ENCODE peak calls at places on chromosomes 4 and X, in five cellular contexts. One of them, this sample, is unnamed.

GRCh38 chrX:115493015-115493414 is 68.0 kb upstream of the PLS3 start:
- DNase-seq in trophoblast cell: no peak
- DNase-seq in H9: no peak
- DNase-seq in H1: no peak
- DNase-seq in neuronal stem cell: no peak
- DNase-seq in this sample: no peak

GRCh38 chr4:61532324-61532723 is 332.2 kb downstream of the ADGRL3 start:
- DNase-seq in trophoblast cell: no peak
- DNase-seq in neuronal stem cell: peak
- DNase-seq in H1: no peak
- DNase-seq in H9: no peak
- DNase-seq in this sample: peak

GRCh38 chr4:186514271-186514950 is 41.0 kb downstream of the MTNR1A start:
- DNase-seq in trophoblast cell: no peak
- DNase-seq in H9: no peak
- DNase-seq in neuronal stem cell: no peak
- DNase-seq in H1: no peak
- DNase-seq in this sample: no peak

GRCh38 chr4:125010776-125011503 is 298.4 kb upstream of the ANKRD50 start:
- DNase-seq in H1: peak
- DNase-seq in neuronal stem cell: no peak
- DNase-seq in trophoblast cell: no peak
- DNase-seq in H9: peak
- DNase-seq in this sample: no peak

GRCh38 chrX:40155617-40156471 is 58.1 kb upstream of the BCOR start:
- DNase-seq in trophoblast cell: no peak
- DNase-seq in H9: no peak
- DNase-seq in H1: no peak
- DNase-seq in neuronal stem cell: no peak
- DNase-seq in this sample: no peak

GRCh38 chr4:77862478-77863216 is at the start of gene MRPL1:
- DNase-seq in neuronal stem cell: peak
- DNase-seq in H1: peak
- DNase-seq in H9: peak
- DNase-seq in trophoblast cell: peak
- DNase-seq in this sample: peak

GRCh38 chr4:151957163-151957562 is 196.4 kb upstream of the GATB start:
- DNase-seq in trophoblast cell: peak
- DNase-seq in neuronal stem cell: peak
- DNase-seq in H1: peak
- DNase-seq in H9: peak
- DNase-seq in this sample: peak

GRCh38 chrX:262391-262909 is 18.7 kb upstream of the PLCXD1 start:
- DNase-seq in H1: no peak
- DNase-seq in neuronal stem cell: no peak
- DNase-seq in H9: no peak
- DNase-seq in trophoblast cell: no peak
- DNase-seq in this sample: no peak

GRCh38 chrX:9824554-9824953 is 38.3 kb downstream of the SHROOM2 start:
- DNase-seq in neuronal stem cell: no peak
- DNase-seq in H1: no peak
- DNase-seq in H9: no peak
- DNase-seq in trophoblast cell: no peak
- DNase-seq in this sample: peak

GRCh38 chrX:131763674-131764073 is 219.8 kb downstream of the OR13H1 start:
- DNase-seq in neuronal stem cell: no peak
- DNase-seq in H1: no peak
- DNase-seq in trophoblast cell: peak
- DNase-seq in H9: no peak
- DNase-seq in this sample: no peak

GRCh38 chr4:46123872-46124755 is at the start of gene GABRG1:
- DNase-seq in neuronal stem cell: peak
- DNase-seq in H9: peak
- DNase-seq in H1: peak
- DNase-seq in trophoblast cell: no peak
- DNase-seq in this sample: no peak

GRCh38 chr4:100369871-100370270 is 148.0 kb downstream of the EMCN start:
- DNase-seq in trophoblast cell: no peak
- DNase-seq in H9: no peak
- DNase-seq in neuronal stem cell: no peak
- DNase-seq in H1: no peak
- DNase-seq in this sample: no peak

GRCh38 chr4:20252656-20253271 is 1.1 kb downstream of the SLIT2 start:
- DNase-seq in trophoblast cell: no peak
- DNase-seq in H9: peak
- DNase-seq in H1: no peak
- DNase-seq in neuronal stem cell: peak
- DNase-seq in this sample: peak

GRCh38 chr4:8100696-8101095 is 57.9 kb downstream of the ABLIM2 start:
- DNase-seq in trophoblast cell: no peak
- DNase-seq in H1: no peak
- DNase-seq in H9: no peak
- DNase-seq in neuronal stem cell: no peak
- DNase-seq in this sample: no peak

GRCh38 chrX:70605352-70605751 is 160.7 kb downstream of the DLG3 start:
- DNase-seq in neuronal stem cell: no peak
- DNase-seq in trophoblast cell: no peak
- DNase-seq in H9: no peak
- DNase-seq in H1: no peak
- DNase-seq in this sample: no peak

GRCh38 chrX:1385251-1385794 is 6.6 kb downstream of the SLC25A6 start:
- DNase-seq in neuronal stem cell: no peak
- DNase-seq in H1: no peak
- DNase-seq in H9: no peak
- DNase-seq in trophoblast cell: no peak
- DNase-seq in this sample: no peak

GRCh38 chrX:3262906-3263305 is 83.5 kb downstream of the MXRA5 start:
- DNase-seq in H1: no peak
- DNase-seq in trophoblast cell: peak
- DNase-seq in neuronal stem cell: no peak
- DNase-seq in H9: no peak
- DNase-seq in this sample: peak

GRCh38 chr4:2412885-2413716 is 5.3 kb downstream of the ZFYVE28 start:
- DNase-seq in neuronal stem cell: peak
- DNase-seq in H1: peak
- DNase-seq in trophoblast cell: peak
- DNase-seq in H9: peak
- DNase-seq in this sample: peak

GRCh38 chr4:141077611-141078225 is 55.6 kb downstream of the RNF150 start:
- DNase-seq in trophoblast cell: no peak
- DNase-seq in H9: no peak
- DNase-seq in H1: no peak
- DNase-seq in neuronal stem cell: no peak
- DNase-seq in this sample: no peak

GRCh38 chrX:116010939-116011338 is 159.6 kb upstream of the AGTR2 start:
- DNase-seq in H9: no peak
- DNase-seq in neuronal stem cell: no peak
- DNase-seq in trophoblast cell: no peak
- DNase-seq in H1: no peak
- DNase-seq in this sample: no peak

GRCh38 chr4:137312257-137312656 is 220.0 kb downstream of the PCDH18 start:
- DNase-seq in H9: no peak
- DNase-seq in H1: no peak
- DNase-seq in neuronal stem cell: no peak
- DNase-seq in trophoblast cell: no peak
- DNase-seq in this sample: no peak

GRCh38 chrX:128439159-128439558 is 387.0 kb upstream of the ACTRT1 start:
- DNase-seq in H9: no peak
- DNase-seq in H1: no peak
- DNase-seq in neuronal stem cell: no peak
- DNase-seq in trophoblast cell: no peak
- DNase-seq in this sample: no peak

GRCh38 chr4:179467890-179468289 is 2025.7 kb upstream of the AGA start:
- DNase-seq in H9: no peak
- DNase-seq in neuronal stem cell: no peak
- DNase-seq in H1: no peak
- DNase-seq in trophoblast cell: no peak
- DNase-seq in this sample: no peak

GRCh38 chr4:78477276-78477675 is 74.3 kb upstream of the ANXA3 start:
- DNase-seq in neuronal stem cell: no peak
- DNase-seq in H9: no peak
- DNase-seq in H1: no peak
- DNase-seq in trophoblast cell: no peak
- DNase-seq in this sample: peak

GRCh38 chr4:139465922-139466321 is 12.0 kb downstream of the RAB33B start:
- DNase-seq in neuronal stem cell: no peak
- DNase-seq in trophoblast cell: no peak
- DNase-seq in H9: no peak
- DNase-seq in H1: no peak
- DNase-seq in this sample: no peak
- H2BK5ac ChIP-seq in neuronal stem cell: no peak
- H2BK5ac ChIP-seq in trophoblast cell: no peak
- H2BK5ac ChIP-seq in H9: no peak
- H2BK5ac ChIP-seq in H1: no peak
- H2BK5ac ChIP-seq in this sample: no peak

DNA sequence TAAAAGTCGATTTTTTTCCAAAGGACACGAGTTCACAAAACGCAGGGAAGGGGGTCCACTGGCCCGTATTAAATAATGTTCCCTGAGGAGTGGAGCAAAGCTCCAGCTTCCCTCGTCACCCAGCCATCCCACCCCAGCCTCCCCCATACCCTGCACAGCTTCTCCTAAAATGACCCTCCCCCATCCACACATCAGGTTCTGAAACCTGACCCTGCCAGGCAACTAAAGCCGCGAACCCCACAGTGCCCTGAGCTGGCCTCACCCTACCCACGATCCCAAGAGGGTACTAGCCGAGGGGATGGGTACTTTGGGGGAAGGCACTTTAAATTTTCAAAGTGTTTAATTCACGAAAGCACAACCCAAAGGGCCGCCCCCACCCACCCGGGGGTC is 637 bp downstream of the APOO start:
- DNase-seq in trophoblast cell: no peak
- DNase-seq in neuronal stem cell: no peak
- DNase-seq in H1: no peak
- DNase-seq in H9: no peak
- DNase-seq in this sample: no peak
- H2BK12ac ChIP-seq in trophoblast cell: no peak
- H2BK12ac ChIP-seq in neuronal stem cell: no peak
- H2BK12ac ChIP-seq in H1: no peak
- H2BK12ac ChIP-seq in H9: no peak
- H2BK12ac ChIP-seq in this sample: no peak

GRCh38 chrX:45322820-45323219 is 122.1 kb upstream of the DIPK2B start:
- DNase-seq in H1: no peak
- DNase-seq in H9: no peak
- DNase-seq in trophoblast cell: no peak
- DNase-seq in neuronal stem cell: no peak
- DNase-seq in this sample: peak
- H3K18ac ChIP-seq in H1: no peak
- H3K18ac ChIP-seq in H9: no peak
- H3K18ac ChIP-seq in trophoblast cell: no peak
- H3K18ac ChIP-seq in neuronal stem cell: no peak
- H3K18ac ChIP-seq in this sample: peak

GRCh38 chr4:169649545-169650226 is 29.3 kb downstream of the CLCN3 start:
- DNase-seq in trophoblast cell: no peak
- DNase-seq in neuronal stem cell: no peak
- DNase-seq in H9: no peak
- DNase-seq in H1: no peak
- DNase-seq in this sample: no peak
- H2BK5ac ChIP-seq in trophoblast cell: no peak
- H2BK5ac ChIP-seq in neuronal stem cell: no peak
- H2BK5ac ChIP-seq in H9: no peak
- H2BK5ac ChIP-seq in H1: no peak
- H2BK5ac ChIP-seq in this sample: no peak

GRCh38 chr4:175784986-175785525 is 27.0 kb downstream of the GPM6A start:
- DNase-seq in neuronal stem cell: no peak
- DNase-seq in trophoblast cell: no peak
- DNase-seq in H1: no peak
- DNase-seq in H9: no peak
- DNase-seq in this sample: no peak
- H2BK12ac ChIP-seq in neuronal stem cell: no peak
- H2BK12ac ChIP-seq in trophoblast cell: no peak
- H2BK12ac ChIP-seq in H1: no peak
- H2BK12ac ChIP-seq in H9: no peak
- H2BK12ac ChIP-seq in this sample: no peak

GRCh38 chr4:6783111-6783981 is 819 bp downstream of the KIAA0232 start:
- DNase-seq in trophoblast cell: peak
- DNase-seq in neuronal stem cell: peak
- DNase-seq in H1: peak
- DNase-seq in H9: peak
- DNase-seq in this sample: peak
- H3K18ac ChIP-seq in trophoblast cell: peak
- H3K18ac ChIP-seq in neuronal stem cell: peak
- H3K18ac ChIP-seq in H1: peak
- H3K18ac ChIP-seq in H9: peak
- H3K18ac ChIP-seq in this sample: peak

GRCh38 chr4:76584235-76585152 is 149.5 kb downstream of the SHROOM3 start:
- DNase-seq in trophoblast cell: no peak
- DNase-seq in neuronal stem cell: no peak
- DNase-seq in H9: no peak
- DNase-seq in H1: no peak
- DNase-seq in this sample: peak

GRCh38 chr4:76582817-76583087 is 147.7 kb downstream of the SHROOM3 start:
- DNase-seq in neuronal stem cell: no peak
- DNase-seq in trophoblast cell: no peak
- DNase-seq in H1: no peak
- DNase-seq in H9: no peak
- DNase-seq in this sample: no peak

GRCh38 chr4:76585270-76585669 is 150.2 kb downstream of the SHROOM3 start:
- DNase-seq in trophoblast cell: no peak
- DNase-seq in H1: no peak
- DNase-seq in H9: no peak
- DNase-seq in neuronal stem cell: peak
- DNase-seq in this sample: peak

GRCh38 chr4:76588268-76588667 is 153.2 kb downstream of the SHROOM3 start:
- DNase-seq in H1: no peak
- DNase-seq in neuronal stem cell: peak
- DNase-seq in H9: peak
- DNase-seq in trophoblast cell: no peak
- DNase-seq in this sample: no peak

GRCh38 chr4:76585897-76586360 is 150.9 kb downstream of the SHROOM3 start:
- DNase-seq in H9: peak
- DNase-seq in neuronal stem cell: peak
- DNase-seq in trophoblast cell: peak
- DNase-seq in H1: peak
- DNase-seq in this sample: peak
- H2BK5ac ChIP-seq in H9: no peak
- H2BK5ac ChIP-seq in neuronal stem cell: no peak
- H2BK5ac ChIP-seq in trophoblast cell: peak
- H2BK5ac ChIP-seq in H1: peak
- H2BK5ac ChIP-seq in this sample: peak

GRCh38 chrX:69314436-69315348 is 149.4 kb upstream of the PJA1 start:
- DNase-seq in trophoblast cell: no peak
- DNase-seq in H1: no peak
- DNase-seq in neuronal stem cell: no peak
- DNase-seq in H9: no peak
- DNase-seq in this sample: no peak
- H2BK12ac ChIP-seq in trophoblast cell: no peak
- H2BK12ac ChIP-seq in H1: no peak
- H2BK12ac ChIP-seq in neuronal stem cell: no peak
- H2BK12ac ChIP-seq in H9: no peak
- H2BK12ac ChIP-seq in this sample: no peak

GRCh38 chrX:38358274-38358673 is 5.9 kb downstream of the OTC start:
- DNase-seq in neuronal stem cell: no peak
- DNase-seq in trophoblast cell: no peak
- DNase-seq in H1: no peak
- DNase-seq in H9: no peak
- DNase-seq in this sample: no peak
- H3K18ac ChIP-seq in neuronal stem cell: no peak
- H3K18ac ChIP-seq in trophoblast cell: no peak
- H3K18ac ChIP-seq in H1: no peak
- H3K18ac ChIP-seq in H9: no peak
- H3K18ac ChIP-seq in this sample: no peak

This sample was measured in mesenchymal stem cell.